ENCODE peak calls at places on chromosomes 7 and 10, in six cellular contexts. One of them, this sample, is unnamed.

GRCh38 chr10:988667-989545 is 672 bp downstream of the GTPBP4 start:
- DNase-seq in HepG2: no peak
- DNase-seq in H1: no peak
- DNase-seq in SK-N-SH: no peak
- DNase-seq in K562: peak
- DNase-seq in GM12878: no peak
- DNase-seq in this sample: no peak

GRCh38 chr7:55144333-55144954 is 125.6 kb downstream of the EGFR start:
- DNase-seq in HepG2: no peak
- DNase-seq in H1: peak
- DNase-seq in SK-N-SH: peak
- DNase-seq in K562: peak
- DNase-seq in GM12878: no peak
- DNase-seq in this sample: peak

GRCh38 chr10:103592186-103593021 is 98.9 kb downstream of the NEURL1 start:
- DNase-seq in HepG2: peak
- DNase-seq in H1: peak
- DNase-seq in SK-N-SH: peak
- DNase-seq in K562: peak
- DNase-seq in GM12878: no peak
- DNase-seq in this sample: peak

GRCh38 chr10:16597656-16598055 is 76.0 kb upstream of the C1QL3 start:
- DNase-seq in HepG2: no peak
- DNase-seq in H1: no peak
- DNase-seq in SK-N-SH: no peak
- DNase-seq in K562: peak
- DNase-seq in GM12878: no peak
- DNase-seq in this sample: no peak

GRCh38 chr10:114042895-114043531 is 653 bp upstream of the ADRB1 start:
- DNase-seq in HepG2: no peak
- DNase-seq in H1: peak
- DNase-seq in SK-N-SH: peak
- DNase-seq in K562: no peak
- DNase-seq in GM12878: no peak
- DNase-seq in this sample: peak

GRCh38 chr10:5071411-5072198 is 22.6 kb upstream of the AKR1C3 start:
- DNase-seq in HepG2: peak
- DNase-seq in H1: no peak
- DNase-seq in SK-N-SH: no peak
- DNase-seq in K562: peak
- DNase-seq in GM12878: no peak
- DNase-seq in this sample: peak

GRCh38 chr7:116525298-116525912 is 569 bp downstream of the CAV1 start:
- DNase-seq in HepG2: no peak
- DNase-seq in H1: no peak
- DNase-seq in SK-N-SH: peak
- DNase-seq in K562: peak
- DNase-seq in GM12878: no peak
- DNase-seq in this sample: no peak

GRCh38 chr7:116953372-116953726 is at the start of gene ST7:
- DNase-seq in HepG2: peak
- DNase-seq in H1: peak
- DNase-seq in SK-N-SH: peak
- DNase-seq in K562: no peak
- DNase-seq in GM12878: no peak
- DNase-seq in this sample: peak

GRCh38 chr10:120131183-120131582 is 238.7 kb downstream of the SEC23IP start:
- DNase-seq in HepG2: no peak
- DNase-seq in H1: peak
- DNase-seq in SK-N-SH: no peak
- DNase-seq in K562: peak
- DNase-seq in GM12878: no peak
- DNase-seq in this sample: no peak

DNA sequence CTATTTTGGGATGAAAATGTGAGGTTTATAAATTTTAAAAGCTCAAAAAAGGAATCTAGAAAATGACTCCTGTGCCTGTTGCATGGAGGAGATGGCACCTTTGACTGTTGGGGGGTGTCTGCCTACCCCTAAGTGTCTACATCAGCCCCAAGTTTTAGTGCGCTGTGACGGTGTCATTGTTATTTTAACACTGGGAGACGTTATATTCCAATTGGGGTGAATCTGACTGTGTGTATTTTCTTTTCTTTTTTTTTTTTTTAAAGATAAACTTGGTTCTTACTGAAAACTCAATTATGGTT is 517 bp downstream of the SRGN start:
- DNase-seq in HepG2: no peak
- DNase-seq in H1: no peak
- DNase-seq in SK-N-SH: no peak
- DNase-seq in K562: peak
- DNase-seq in GM12878: no peak
- DNase-seq in this sample: no peak
- TF ChIP-seq CHD2 in HepG2: no peak
- TF ChIP-seq CHD2 in H1: no peak
- TF ChIP-seq CHD2 in SK-N-SH: no peak
- TF ChIP-seq CHD2 in K562: no peak
- TF ChIP-seq CHD2 in GM12878: no peak
- TF ChIP-seq CHD2 in this sample: no peak

GRCh38 chr7:158860394-158860793 is 4.0 kb downstream of the DYNC2I1 start:
- DNase-seq in HepG2: no peak
- DNase-seq in H1: no peak
- DNase-seq in SK-N-SH: no peak
- DNase-seq in K562: no peak
- DNase-seq in GM12878: no peak
- DNase-seq in this sample: no peak

GRCh38 chr7:158861936-158862704 is 5.8 kb downstream of the DYNC2I1 start:
- DNase-seq in HepG2: no peak
- DNase-seq in H1: no peak
- DNase-seq in SK-N-SH: no peak
- DNase-seq in K562: no peak
- DNase-seq in GM12878: no peak
- DNase-seq in this sample: no peak

GRCh38 chr7:158861004-158861787 is 4.8 kb downstream of the DYNC2I1 start:
- DNase-seq in HepG2: no peak
- DNase-seq in H1: no peak
- DNase-seq in SK-N-SH: no peak
- DNase-seq in K562: peak
- DNase-seq in GM12878: no peak
- DNase-seq in this sample: no peak

GRCh38 chr7:158856883-158857668 is 718 bp downstream of the DYNC2I1 start:
- DNase-seq in HepG2: no peak
- DNase-seq in H1: no peak
- DNase-seq in SK-N-SH: no peak
- DNase-seq in K562: no peak
- DNase-seq in GM12878: no peak
- DNase-seq in this sample: peak

GRCh38 chr7:158858592-158859503 is 2.5 kb downstream of the DYNC2I1 start:
- DNase-seq in HepG2: no peak
- DNase-seq in H1: peak
- DNase-seq in SK-N-SH: no peak
- DNase-seq in K562: peak
- DNase-seq in GM12878: no peak
- DNase-seq in this sample: no peak
- TF ChIP-seq CHD2 in HepG2: no peak
- TF ChIP-seq CHD2 in H1: no peak
- TF ChIP-seq CHD2 in SK-N-SH: peak
- TF ChIP-seq CHD2 in K562: peak
- TF ChIP-seq CHD2 in GM12878: no peak
- TF ChIP-seq CHD2 in this sample: no peak

DNA sequence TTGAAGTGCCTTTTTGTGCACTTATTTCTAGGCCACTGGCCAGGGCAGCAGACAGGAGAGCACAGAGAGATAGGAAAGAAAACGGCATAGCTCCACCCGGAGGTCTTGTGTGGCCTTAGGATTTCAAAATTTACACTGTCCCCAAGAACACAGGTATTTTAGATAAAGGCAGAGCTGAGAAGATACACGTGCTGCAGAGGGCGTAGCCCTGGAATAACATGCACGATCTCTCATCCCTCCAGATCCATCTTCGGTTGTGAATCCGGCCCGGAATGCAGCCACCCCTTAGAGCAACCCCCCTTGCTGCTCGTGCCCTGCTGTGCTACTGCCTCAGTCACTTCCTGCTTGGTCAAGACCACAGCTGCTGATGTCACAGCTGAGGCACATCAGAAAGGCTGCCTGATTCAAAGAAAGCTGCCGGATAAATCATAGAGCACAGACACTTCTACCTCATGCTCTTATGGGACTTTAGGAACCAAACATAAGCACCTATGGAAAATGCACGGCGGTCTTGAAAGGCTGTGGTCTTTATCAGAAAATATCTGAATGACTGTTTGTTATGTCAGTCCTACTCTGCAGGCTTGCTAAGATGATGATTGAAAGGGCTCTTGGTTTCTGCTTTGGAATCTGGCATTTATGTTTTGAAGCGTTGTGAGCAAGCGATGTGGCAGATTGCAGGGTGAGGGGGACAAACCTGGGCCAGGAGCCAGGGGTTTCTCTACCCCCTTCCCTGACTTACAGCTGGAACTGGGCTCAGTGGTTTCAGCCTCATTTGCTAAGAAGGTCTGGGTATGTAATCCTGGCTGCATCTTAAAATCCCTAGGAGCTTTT is 152.0 kb downstream of the SVIL start:
- DNase-seq in HepG2: peak
- DNase-seq in H1: peak
- DNase-seq in SK-N-SH: peak
- DNase-seq in K562: no peak
- DNase-seq in GM12878: no peak
- DNase-seq in this sample: no peak
- TF ChIP-seq CHD2 in HepG2: no peak
- TF ChIP-seq CHD2 in H1: no peak
- TF ChIP-seq CHD2 in SK-N-SH: no peak
- TF ChIP-seq CHD2 in K562: no peak
- TF ChIP-seq CHD2 in GM12878: no peak
- TF ChIP-seq CHD2 in this sample: no peak

GRCh38 chr10:110994406-110994805 is 75.0 kb downstream of the SHOC2 start:
- DNase-seq in HepG2: no peak
- DNase-seq in H1: no peak
- DNase-seq in SK-N-SH: no peak
- DNase-seq in K562: no peak
- DNase-seq in GM12878: no peak
- DNase-seq in this sample: no peak

GRCh38 chr10:110995301-110995700 is 75.9 kb downstream of the SHOC2 start:
- DNase-seq in HepG2: no peak
- DNase-seq in H1: no peak
- DNase-seq in SK-N-SH: no peak
- DNase-seq in K562: no peak
- DNase-seq in GM12878: no peak
- DNase-seq in this sample: no peak

GRCh38 chr10:110989016-110989415 is 69.6 kb downstream of the SHOC2 start:
- DNase-seq in HepG2: no peak
- DNase-seq in H1: no peak
- DNase-seq in SK-N-SH: no peak
- DNase-seq in K562: no peak
- DNase-seq in GM12878: no peak
- DNase-seq in this sample: no peak

GRCh38 chr10:110993024-110993693 is 73.8 kb downstream of the SHOC2 start:
- DNase-seq in HepG2: no peak
- DNase-seq in H1: no peak
- DNase-seq in SK-N-SH: no peak
- DNase-seq in K562: no peak
- DNase-seq in GM12878: peak
- DNase-seq in this sample: no peak

GRCh38 chr10:110992011-110992800 is 72.8 kb downstream of the SHOC2 start:
- DNase-seq in HepG2: no peak
- DNase-seq in H1: no peak
- DNase-seq in SK-N-SH: no peak
- DNase-seq in K562: no peak
- DNase-seq in GM12878: no peak
- DNase-seq in this sample: no peak
- TF ChIP-seq CHD2 in HepG2: no peak
- TF ChIP-seq CHD2 in H1: no peak
- TF ChIP-seq CHD2 in SK-N-SH: no peak
- TF ChIP-seq CHD2 in K562: no peak
- TF ChIP-seq CHD2 in GM12878: no peak
- TF ChIP-seq CHD2 in this sample: no peak

GRCh38 chr10:11035318-11035920 is 17.7 kb downstream of the CELF2 start:
- DNase-seq in HepG2: no peak
- DNase-seq in H1: no peak
- DNase-seq in SK-N-SH: no peak
- DNase-seq in K562: no peak
- DNase-seq in GM12878: no peak
- DNase-seq in this sample: no peak
- TF ChIP-seq CHD2 in HepG2: no peak
- TF ChIP-seq CHD2 in H1: no peak
- TF ChIP-seq CHD2 in SK-N-SH: no peak
- TF ChIP-seq CHD2 in K562: no peak
- TF ChIP-seq CHD2 in GM12878: no peak
- TF ChIP-seq CHD2 in this sample: no peak

GRCh38 chr10:11863353-11864105 is 40.4 kb downstream of the PROSER2 start:
- DNase-seq in HepG2: no peak
- DNase-seq in H1: no peak
- DNase-seq in SK-N-SH: no peak
- DNase-seq in K562: no peak
- DNase-seq in GM12878: peak
- DNase-seq in this sample: no peak
- TF ChIP-seq CHD2 in HepG2: no peak
- TF ChIP-seq CHD2 in H1: no peak
- TF ChIP-seq CHD2 in SK-N-SH: no peak
- TF ChIP-seq CHD2 in K562: no peak
- TF ChIP-seq CHD2 in GM12878: no peak
- TF ChIP-seq CHD2 in this sample: no peak

This sample was measured in A549.